ENCODE peak calls at places on chromosomes 16 and 17, in five cellular contexts. B is esophagus squamous epithelium, Y is brain microvascular endothelial cell, H is BJ, F is ovary. Q is an unnamed sample.

GRCh38 chr17:71987634-71988033 is 133.2 kb upstream of the SOX9 start:
- DNase-seq in B (no peak), Y (peak; percentile 25), H (no peak), F (no peak), Q (no peak)

GRCh38 chr17:72249441-72249840 is 128.6 kb downstream of the SOX9 start:
- DNase-seq in B (no peak), Y (no peak), H (no peak), F (no peak), Q (no peak)

GRCh38 chr16:54547052-54547451 is 260.5 kb upstream of the IRX3 start:
- DNase-seq in B (no peak), Y (no peak), H (no peak), F (no peak), Q (no peak)

GRCh38 chr17:66630379-66630778 is 204.5 kb upstream of the CACNG5 start:
- DNase-seq in B (no peak), Y (no peak), H (no peak), F (no peak), Q (no peak)

GRCh38 chr17:55513885-55514590 is 2.8 kb upstream of the SMIM36 start:
- DNase-seq in B (no peak), Y (peak; percentile 68), H (no peak), F (no peak), Q (no peak)

GRCh38 chr16:1333149-1333812 is at the start of gene BAIAP3:
- DNase-seq in B (no peak), Y (no peak), H (no peak), F (no peak), Q (no peak)

GRCh38 chr16:24471616-24472015 is 67.8 kb upstream of the RBBP6 start:
- DNase-seq in B (no peak), Y (no peak), H (no peak), F (no peak), Q (no peak)

GRCh38 chr16:11470676-11471415 is 115.9 kb downstream of the LITAF start:
- DNase-seq in B (no peak), Y (peak; percentile 16), H (no peak), F (no peak), Q (no peak)

GRCh38 chr16:668519-669171 is 713 bp downstream of the RHOT2 start:
- DNase-seq in B (no peak), Y (no peak), H (no peak), F (no peak), Q (no peak)

GRCh38 chr17:40035162-40035559 is 19.0 kb downstream of the MED24 start:
- DNase-seq in B (no peak), Y (peak; percentile 47), H (no peak), F (no peak), Q (no peak)
- H3K4me3 ChIP-seq in B (no peak overlapping the region), Y (no peak overlapping the region), H (no peak overlapping the region), F (no peak overlapping the region), Q (no peak overlapping the region)

GRCh38 chr17:50114849-50115357 is 15.1 kb downstream of the SAMD14 start:
- DNase-seq in B (no peak), Y (peak; percentile 74), H (no peak), F (no peak), Q (no peak)

GRCh38 chr17:50118828-50119218 is 11.1 kb downstream of the SAMD14 start:
- DNase-seq in B (no peak), Y (no peak), H (no peak), F (no peak), Q (no peak)

GRCh38 chr17:50115744-50116143 is 14.2 kb downstream of the SAMD14 start:
- DNase-seq in B (no peak), Y (no peak), H (no peak), F (peak; percentile 44), Q (no peak)

GRCh38 chr17:50118076-50118827 is 11.7 kb downstream of the SAMD14 start:
- DNase-seq in B (no peak), Y (no peak), H (no peak), F (no peak), Q (no peak)

GRCh38 chr17:50117202-50118040 is 12.5 kb downstream of the SAMD14 start:
- DNase-seq in B (no peak), Y (no peak), H (no peak), F (peak; percentile 83), Q (no peak)
- TF ChIP-seq CTCF in B (peak; percentile 60), Y (peak; percentile 49), H (peak; percentile 41), F (peak; percentile 79), Q (peak; percentile 56)

GRCh38 chr17:50198026-50198669 is 3.3 kb downstream of the COL1A1 start:
- DNase-seq in B (no peak), Y (no peak), H (no peak), F (no peak), Q (no peak)
- H3K4me3 ChIP-seq in B (no peak overlapping the region), Y (peak overlapping the region; percentile 100), H (peak overlapping the region; percentile 97), F (no peak overlapping the region), Q (peak overlapping the region; percentile 100)

GRCh38 chr17:82414548-82415281 is 3.4 kb upstream of the HEXD start:
- DNase-seq in B (no peak), Y (peak; percentile 52), H (no peak), F (peak; percentile 87), Q (no peak)
- TF ChIP-seq CTCF in B (peak; percentile 54), Y (peak; percentile 74), H (peak; percentile 69), F (peak; percentile 60), Q (peak; percentile 44)

DNA sequence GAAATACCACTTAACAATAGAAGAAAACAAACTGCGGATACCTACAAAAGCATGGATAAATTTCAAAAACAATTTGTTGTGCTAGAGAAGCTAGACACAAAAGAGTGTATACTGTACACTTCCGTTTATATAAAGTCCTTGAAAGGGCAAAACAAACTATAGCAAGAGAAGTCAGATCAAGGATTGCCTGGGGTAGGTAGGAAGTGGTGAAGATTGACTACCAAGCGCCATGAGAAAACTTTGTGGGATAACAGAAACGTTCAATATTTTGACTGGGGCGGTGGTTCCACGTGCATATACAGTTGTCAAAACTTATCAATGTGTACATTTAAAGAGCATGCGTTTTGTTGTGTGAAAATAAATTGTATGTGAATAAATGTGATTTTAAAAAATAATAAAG is 55.6 kb upstream of the CCL2 start:
- DNase-seq in B (no peak), Y (no peak), H (no peak), F (no peak), Q (no peak)
- H3K4me3 ChIP-seq in B (no peak overlapping the region), Y (no peak overlapping the region), H (no peak overlapping the region), F (no peak overlapping the region), Q (no peak overlapping the region)

DNA sequence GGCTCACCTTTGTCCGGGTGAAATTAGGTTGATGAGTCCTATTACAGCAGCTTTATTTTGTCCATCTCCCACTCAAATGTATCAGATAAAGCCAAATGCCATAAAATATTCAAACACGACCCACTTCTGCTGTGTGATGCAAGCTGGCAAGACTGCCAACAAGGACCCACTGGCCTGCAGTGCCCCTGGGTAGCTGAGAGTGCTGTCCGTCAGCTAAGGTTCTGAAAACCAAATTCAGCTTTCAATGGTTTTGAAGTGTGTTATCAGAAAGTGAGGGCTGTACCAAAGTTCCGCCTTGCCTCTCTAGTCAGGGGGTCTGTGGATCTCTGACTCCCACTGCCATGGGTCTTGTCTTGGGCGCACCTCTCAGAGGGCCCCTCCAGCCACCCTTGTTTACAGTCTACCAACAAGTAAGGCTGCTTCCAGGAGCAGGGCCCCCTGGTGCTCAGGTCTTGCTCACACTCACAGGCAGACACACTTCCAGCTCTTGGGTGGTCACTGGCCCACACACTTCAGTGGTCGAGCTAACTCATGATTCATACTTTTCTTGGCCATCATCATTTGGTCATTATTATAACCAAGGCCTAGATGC is 10.5 kb upstream of the CCDC182 start:
- DNase-seq in B (no peak), Y (no peak), H (no peak), F (no peak), Q (no peak)
- TF ChIP-seq CTCF in B (no peak), Y (peak; percentile 25), H (no peak), F (no peak), Q (no peak)

GRCh38 chr16:23276821-23277220 is 25.3 kb upstream of the SCNN1B start:
- DNase-seq in B (no peak), Y (no peak), H (no peak), F (no peak), Q (no peak)

GRCh38 chr16:23282508-23282907 is 19.6 kb upstream of the SCNN1B start:
- DNase-seq in B (no peak), Y (no peak), H (no peak), F (no peak), Q (no peak)

GRCh38 chr16:23278031-23278430 is 24.1 kb upstream of the SCNN1B start:
- DNase-seq in B (no peak), Y (no peak), H (no peak), F (no peak), Q (no peak)

GRCh38 chr16:23283571-23283970 is 18.5 kb upstream of the SCNN1B start:
- DNase-seq in B (no peak), Y (no peak), H (no peak), F (no peak), Q (no peak)

GRCh38 chr16:23280483-23280967 is 21.6 kb upstream of the SCNN1B start:
- DNase-seq in B (no peak), Y (no peak), H (no peak), F (no peak), Q (no peak)
- H3K4me3 ChIP-seq in B (no peak overlapping the region), Y (no peak overlapping the region), H (no peak overlapping the region), F (no peak overlapping the region), Q (no peak overlapping the region)

DNA sequence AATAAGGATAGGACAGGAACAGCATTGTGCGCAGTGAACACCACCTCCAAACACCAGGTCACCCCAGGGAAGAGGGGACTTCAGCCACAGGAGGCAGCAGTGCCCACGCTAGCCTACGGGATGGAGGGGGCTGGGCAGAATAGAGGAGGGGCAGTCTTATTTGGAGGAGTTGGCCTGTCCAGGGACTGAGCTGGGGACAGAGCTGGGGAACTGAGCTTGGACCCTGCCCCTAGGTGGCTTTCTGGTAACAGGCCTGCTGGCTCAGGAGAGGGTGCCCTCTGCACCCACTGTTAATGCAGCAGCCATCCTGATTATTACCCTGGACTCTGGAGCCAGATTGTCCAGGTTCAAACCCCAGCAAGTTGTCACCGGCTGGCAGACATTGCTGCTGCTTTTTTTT is 9.3 kb downstream of the CCDC102A start:
- DNase-seq in B (no peak), Y (no peak), H (no peak), F (no peak), Q (no peak)
- TF ChIP-seq CTCF in B (no peak), Y (peak; percentile 6), H (no peak), F (no peak), Q (no peak)

GRCh38 chr17:64504769-64505319 is 1.2 kb downstream of the DDX5 start:
- DNase-seq in B (no peak), Y (peak; percentile 43), H (no peak), F (no peak), Q (no peak)

GRCh38 chr17:64502809-64503208 is 3.3 kb downstream of the DDX5 start:
- DNase-seq in B (no peak), Y (no peak), H (no peak), F (no peak), Q (no peak)

GRCh38 chr17:64503821-64504768 is 2.0 kb downstream of the DDX5 start:
- DNase-seq in B (no peak), Y (no peak), H (no peak), F (no peak), Q (no peak)

GRCh38 chr17:64502021-64502420 is 4.1 kb downstream of the DDX5 start:
- DNase-seq in B (no peak), Y (no peak), H (no peak), F (no peak), Q (no peak)

GRCh38 chr17:64503341-64503740 is 2.7 kb downstream of the DDX5 start:
- DNase-seq in B (no peak), Y (no peak), H (no peak), F (no peak), Q (no peak)
- H3K4me3 ChIP-seq in B (no peak overlapping the region), Y (peak overlapping the region; percentile 13), H (no peak overlapping the region), F (no peak overlapping the region), Q (no peak overlapping the region)